ENCODE peak calls at places on chromosomes 4 and X, in ten cellular contexts. One of them, this sample, is unnamed.

GRCh38 chr4:73661646-73662119 is 41.4 kb upstream of the RASSF6 start:
- DNase-seq in psoas muscle: no peak
- DNase-seq in CD8-positive, alpha-beta T cell: no peak
- DNase-seq in retinal pigment epithelial cell: no peak
- DNase-seq in fibroblast of mammary gland: peak
- DNase-seq in LNCaP clone FGC: no peak
- DNase-seq in astrocyte of the spinal cord: peak
- DNase-seq in brain microvascular endothelial cell: peak
- DNase-seq in left ventricle myocardium inferior: no peak
- DNase-seq in tibial nerve: no peak
- DNase-seq in this sample: peak

GRCh38 chr4:84738622-84739021 is 155.7 kb downstream of the CDS1 start:
- DNase-seq in psoas muscle: no peak
- DNase-seq in CD8-positive, alpha-beta T cell: no peak
- DNase-seq in retinal pigment epithelial cell: no peak
- DNase-seq in fibroblast of mammary gland: no peak
- DNase-seq in LNCaP clone FGC: no peak
- DNase-seq in astrocyte of the spinal cord: no peak
- DNase-seq in brain microvascular endothelial cell: no peak
- DNase-seq in left ventricle myocardium inferior: no peak
- DNase-seq in tibial nerve: no peak
- DNase-seq in this sample: no peak

GRCh38 chr4:37994569-37994968 is 34.4 kb downstream of the PTTG2 start:
- DNase-seq in psoas muscle: no peak
- DNase-seq in CD8-positive, alpha-beta T cell: no peak
- DNase-seq in retinal pigment epithelial cell: peak
- DNase-seq in fibroblast of mammary gland: no peak
- DNase-seq in LNCaP clone FGC: no peak
- DNase-seq in astrocyte of the spinal cord: no peak
- DNase-seq in brain microvascular endothelial cell: no peak
- DNase-seq in left ventricle myocardium inferior: no peak
- DNase-seq in tibial nerve: no peak
- DNase-seq in this sample: no peak

GRCh38 chr4:140743194-140743931 is 12.8 kb downstream of the TBC1D9 start:
- DNase-seq in psoas muscle: no peak
- DNase-seq in CD8-positive, alpha-beta T cell: no peak
- DNase-seq in retinal pigment epithelial cell: no peak
- DNase-seq in fibroblast of mammary gland: peak
- DNase-seq in LNCaP clone FGC: no peak
- DNase-seq in astrocyte of the spinal cord: peak
- DNase-seq in brain microvascular endothelial cell: no peak
- DNase-seq in left ventricle myocardium inferior: no peak
- DNase-seq in tibial nerve: no peak
- DNase-seq in this sample: peak

GRCh38 chr4:11039494-11040142 is 355.1 kb upstream of the CLNK start:
- DNase-seq in psoas muscle: no peak
- DNase-seq in CD8-positive, alpha-beta T cell: no peak
- DNase-seq in retinal pigment epithelial cell: no peak
- DNase-seq in fibroblast of mammary gland: no peak
- DNase-seq in LNCaP clone FGC: no peak
- DNase-seq in astrocyte of the spinal cord: no peak
- DNase-seq in brain microvascular endothelial cell: no peak
- DNase-seq in left ventricle myocardium inferior: no peak
- DNase-seq in tibial nerve: no peak
- DNase-seq in this sample: no peak

GRCh38 chr4:91116861-91117260 is 989.7 kb downstream of the CCSER1 start:
- DNase-seq in psoas muscle: no peak
- DNase-seq in CD8-positive, alpha-beta T cell: no peak
- DNase-seq in retinal pigment epithelial cell: no peak
- DNase-seq in fibroblast of mammary gland: peak
- DNase-seq in LNCaP clone FGC: no peak
- DNase-seq in astrocyte of the spinal cord: peak
- DNase-seq in brain microvascular endothelial cell: no peak
- DNase-seq in left ventricle myocardium inferior: no peak
- DNase-seq in tibial nerve: no peak
- DNase-seq in this sample: no peak

GRCh38 chr4:177696438-177696966 is 254.3 kb upstream of the AGA start:
- DNase-seq in psoas muscle: no peak
- DNase-seq in CD8-positive, alpha-beta T cell: no peak
- DNase-seq in retinal pigment epithelial cell: no peak
- DNase-seq in fibroblast of mammary gland: peak
- DNase-seq in LNCaP clone FGC: no peak
- DNase-seq in astrocyte of the spinal cord: no peak
- DNase-seq in brain microvascular endothelial cell: no peak
- DNase-seq in left ventricle myocardium inferior: no peak
- DNase-seq in tibial nerve: no peak
- DNase-seq in this sample: no peak

GRCh38 chrX:38634665-38635064 is 73.3 kb downstream of the TSPAN7 start:
- DNase-seq in psoas muscle: no peak
- DNase-seq in CD8-positive, alpha-beta T cell: no peak
- DNase-seq in retinal pigment epithelial cell: no peak
- DNase-seq in fibroblast of mammary gland: no peak
- DNase-seq in LNCaP clone FGC: no peak
- DNase-seq in astrocyte of the spinal cord: no peak
- DNase-seq in brain microvascular endothelial cell: no peak
- DNase-seq in left ventricle myocardium inferior: no peak
- DNase-seq in tibial nerve: no peak
- DNase-seq in this sample: no peak

GRCh38 chrX:69179380-69179911 is 14.2 kb upstream of the PJA1 start:
- DNase-seq in psoas muscle: no peak
- DNase-seq in CD8-positive, alpha-beta T cell: no peak
- DNase-seq in retinal pigment epithelial cell: no peak
- DNase-seq in fibroblast of mammary gland: peak
- DNase-seq in LNCaP clone FGC: no peak
- DNase-seq in astrocyte of the spinal cord: peak
- DNase-seq in brain microvascular endothelial cell: no peak
- DNase-seq in left ventricle myocardium inferior: no peak
- DNase-seq in tibial nerve: no peak
- DNase-seq in this sample: no peak

GRCh38 chr4:101256222-101256621 is 91.1 kb downstream of the PPP3CA start:
- DNase-seq in psoas muscle: no peak
- DNase-seq in CD8-positive, alpha-beta T cell: no peak
- DNase-seq in retinal pigment epithelial cell: no peak
- DNase-seq in fibroblast of mammary gland: no peak
- DNase-seq in LNCaP clone FGC: peak
- DNase-seq in astrocyte of the spinal cord: no peak
- DNase-seq in brain microvascular endothelial cell: no peak
- DNase-seq in left ventricle myocardium inferior: no peak
- DNase-seq in tibial nerve: no peak
- DNase-seq in this sample: no peak

GRCh38 chr4:75698162-75698962 is 25.2 kb upstream of the G3BP2 start:
- DNase-seq in psoas muscle: no peak
- DNase-seq in CD8-positive, alpha-beta T cell: peak
- DNase-seq in retinal pigment epithelial cell: no peak
- DNase-seq in fibroblast of mammary gland: no peak
- DNase-seq in LNCaP clone FGC: no peak
- DNase-seq in astrocyte of the spinal cord: no peak
- DNase-seq in brain microvascular endothelial cell: no peak
- DNase-seq in left ventricle myocardium inferior: no peak
- DNase-seq in tibial nerve: no peak
- DNase-seq in this sample: no peak

GRCh38 chr4:110022457-110022856 is 109.8 kb downstream of the EGF start:
- DNase-seq in psoas muscle: no peak
- DNase-seq in CD8-positive, alpha-beta T cell: no peak
- DNase-seq in retinal pigment epithelial cell: no peak
- DNase-seq in fibroblast of mammary gland: no peak
- DNase-seq in LNCaP clone FGC: no peak
- DNase-seq in astrocyte of the spinal cord: no peak
- DNase-seq in brain microvascular endothelial cell: no peak
- DNase-seq in left ventricle myocardium inferior: no peak
- DNase-seq in tibial nerve: no peak
- DNase-seq in this sample: no peak

GRCh38 chrX:11305641-11306040 is 12.4 kb downstream of the AMELX start:
- DNase-seq in psoas muscle: no peak
- DNase-seq in CD8-positive, alpha-beta T cell: no peak
- DNase-seq in retinal pigment epithelial cell: no peak
- DNase-seq in fibroblast of mammary gland: no peak
- DNase-seq in LNCaP clone FGC: no peak
- DNase-seq in astrocyte of the spinal cord: no peak
- DNase-seq in brain microvascular endothelial cell: no peak
- DNase-seq in left ventricle myocardium inferior: no peak
- DNase-seq in tibial nerve: no peak
- DNase-seq in this sample: no peak

DNA sequence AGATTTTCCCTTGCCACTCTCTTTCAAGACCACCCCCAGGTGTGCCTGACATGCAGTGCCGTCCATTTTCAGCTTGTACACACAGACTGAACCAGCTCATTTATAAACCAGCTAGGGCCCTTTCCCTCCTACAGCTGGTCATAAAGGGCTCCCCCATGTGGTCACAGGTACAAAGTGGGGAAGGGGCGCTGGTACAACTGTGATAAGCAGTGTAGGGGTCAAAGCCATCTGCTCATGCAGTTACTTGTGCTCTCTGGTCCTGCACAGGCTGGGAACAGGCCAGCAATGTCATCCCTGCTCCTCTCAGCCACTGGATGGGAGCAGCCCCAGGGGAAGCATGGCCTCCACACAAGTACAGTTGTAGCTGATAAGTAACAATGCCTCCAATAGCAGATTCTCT is 20.6 kb downstream of the GABRQ start:
- DNase-seq in psoas muscle: no peak
- DNase-seq in CD8-positive, alpha-beta T cell: no peak
- DNase-seq in retinal pigment epithelial cell: no peak
- DNase-seq in fibroblast of mammary gland: no peak
- DNase-seq in LNCaP clone FGC: no peak
- DNase-seq in astrocyte of the spinal cord: no peak
- DNase-seq in brain microvascular endothelial cell: no peak
- DNase-seq in left ventricle myocardium inferior: no peak
- DNase-seq in tibial nerve: no peak
- DNase-seq in this sample: no peak
- TF ChIP-seq CTCF in psoas muscle: no peak
- TF ChIP-seq CTCF in CD8-positive, alpha-beta T cell: no peak
- TF ChIP-seq CTCF in retinal pigment epithelial cell: peak
- TF ChIP-seq CTCF in fibroblast of mammary gland: no peak
- TF ChIP-seq CTCF in LNCaP clone FGC: no peak
- TF ChIP-seq CTCF in astrocyte of the spinal cord: no peak
- TF ChIP-seq CTCF in brain microvascular endothelial cell: peak
- TF ChIP-seq CTCF in left ventricle myocardium inferior: no peak
- TF ChIP-seq CTCF in tibial nerve: no peak
- TF ChIP-seq CTCF in this sample: no peak

DNA sequence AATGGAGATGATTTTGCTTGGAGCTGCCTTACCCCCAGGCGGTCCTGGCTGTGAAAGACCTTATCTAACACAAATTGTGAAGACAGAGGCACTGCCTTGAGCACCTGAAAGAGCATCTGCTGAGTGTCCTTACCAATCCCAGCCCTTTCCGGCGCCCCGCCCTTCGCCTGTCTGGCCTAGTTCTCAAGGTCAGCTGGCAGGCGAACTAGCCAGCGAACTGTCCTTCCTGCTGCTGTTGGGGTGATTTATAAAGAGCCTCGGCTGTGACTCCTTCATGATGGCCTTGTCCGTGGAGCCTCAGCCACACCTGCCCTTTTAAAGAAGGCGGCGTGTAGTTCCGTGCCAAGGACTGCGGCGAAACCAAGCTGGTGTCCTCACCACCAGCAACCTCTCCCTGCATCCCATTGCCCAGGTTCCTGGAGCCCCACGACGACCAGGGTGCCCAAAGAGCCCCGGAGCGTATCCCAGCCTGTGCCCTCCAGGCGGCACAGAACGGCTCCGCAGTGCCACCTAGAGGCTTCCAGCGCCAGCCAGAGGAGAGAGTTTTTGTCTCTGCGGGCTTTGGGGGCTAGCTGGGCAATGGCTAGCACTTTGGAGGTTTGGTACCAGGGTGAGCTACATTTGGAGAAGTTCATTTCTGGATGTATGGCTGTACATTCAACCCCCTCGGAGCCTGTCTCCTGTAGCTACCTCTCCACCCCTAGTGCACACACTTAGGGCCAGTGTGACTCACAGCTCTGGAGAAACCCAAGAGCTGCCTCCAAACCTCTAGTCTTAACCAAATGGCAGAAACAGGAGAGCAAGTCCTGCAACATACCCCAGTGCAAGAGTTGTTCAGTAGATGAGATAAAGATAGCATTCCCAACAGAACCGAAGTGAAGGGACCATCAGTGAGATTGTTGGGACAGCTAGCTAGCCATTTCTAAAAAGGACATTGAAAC is 36.8 kb upstream of the VMA21 start:
- DNase-seq in psoas muscle: peak
- DNase-seq in CD8-positive, alpha-beta T cell: peak
- DNase-seq in retinal pigment epithelial cell: no peak
- DNase-seq in fibroblast of mammary gland: no peak
- DNase-seq in LNCaP clone FGC: no peak
- DNase-seq in astrocyte of the spinal cord: no peak
- DNase-seq in brain microvascular endothelial cell: no peak
- DNase-seq in left ventricle myocardium inferior: no peak
- DNase-seq in tibial nerve: no peak
- DNase-seq in this sample: peak
- H3K4me3 ChIP-seq in psoas muscle: no peak
- H3K4me3 ChIP-seq in CD8-positive, alpha-beta T cell: no peak
- H3K4me3 ChIP-seq in retinal pigment epithelial cell: peak
- H3K4me3 ChIP-seq in fibroblast of mammary gland: no peak
- H3K4me3 ChIP-seq in LNCaP clone FGC: no peak
- H3K4me3 ChIP-seq in astrocyte of the spinal cord: no peak
- H3K4me3 ChIP-seq in brain microvascular endothelial cell: no peak
- H3K4me3 ChIP-seq in left ventricle myocardium inferior: peak
- H3K4me3 ChIP-seq in tibial nerve: no peak
- H3K4me3 ChIP-seq in this sample: no peak

DNA sequence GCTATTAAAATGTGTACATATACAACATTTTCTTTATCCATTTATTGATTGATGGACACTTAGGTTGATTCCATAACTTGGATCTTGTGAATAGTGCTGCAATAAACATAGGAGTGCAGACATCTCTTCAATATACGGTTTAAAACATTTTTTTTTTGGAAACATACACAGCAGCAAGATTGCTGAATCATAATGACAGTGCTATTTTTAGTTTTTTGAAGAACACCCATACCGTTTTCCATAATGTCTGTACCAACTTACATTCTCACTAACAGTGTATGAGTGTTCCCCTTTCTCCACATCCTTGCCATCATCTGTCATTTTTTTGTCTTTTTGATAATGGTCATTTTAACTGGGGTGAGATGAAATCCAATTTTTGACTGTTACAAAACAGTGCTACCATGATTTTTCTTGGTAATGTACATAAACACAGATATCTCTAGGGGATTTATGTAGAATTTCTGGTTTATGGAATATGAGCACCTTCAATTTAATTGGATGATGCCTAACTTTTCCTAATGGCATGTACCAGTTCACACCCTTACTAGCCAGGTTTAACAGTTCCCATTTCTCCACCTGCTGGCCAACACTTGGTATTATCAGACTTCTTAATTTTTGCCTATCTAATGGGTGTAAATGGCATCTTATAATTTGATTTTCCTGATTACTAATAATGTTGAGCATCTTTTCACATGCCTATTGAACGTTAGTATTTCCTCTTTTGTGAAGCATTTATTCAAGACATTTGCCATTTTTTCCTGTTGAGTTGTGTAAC is 21.0 kb upstream of the TMSB15B start:
- DNase-seq in psoas muscle: no peak
- DNase-seq in CD8-positive, alpha-beta T cell: no peak
- DNase-seq in retinal pigment epithelial cell: peak
- DNase-seq in fibroblast of mammary gland: peak
- DNase-seq in LNCaP clone FGC: no peak
- DNase-seq in astrocyte of the spinal cord: peak
- DNase-seq in brain microvascular endothelial cell: no peak
- DNase-seq in left ventricle myocardium inferior: no peak
- DNase-seq in tibial nerve: no peak
- DNase-seq in this sample: peak
- TF ChIP-seq CTCF in psoas muscle: peak
- TF ChIP-seq CTCF in CD8-positive, alpha-beta T cell: peak
- TF ChIP-seq CTCF in retinal pigment epithelial cell: peak
- TF ChIP-seq CTCF in fibroblast of mammary gland: peak
- TF ChIP-seq CTCF in LNCaP clone FGC: peak
- TF ChIP-seq CTCF in astrocyte of the spinal cord: peak
- TF ChIP-seq CTCF in brain microvascular endothelial cell: peak
- TF ChIP-seq CTCF in left ventricle myocardium inferior: peak
- TF ChIP-seq CTCF in tibial nerve: peak
- TF ChIP-seq CTCF in this sample: peak

GRCh38 chr4:143559757-143560147 is 46.2 kb downstream of the SMARCA5 start:
- DNase-seq in psoas muscle: no peak
- DNase-seq in CD8-positive, alpha-beta T cell: peak
- DNase-seq in retinal pigment epithelial cell: no peak
- DNase-seq in fibroblast of mammary gland: peak
- DNase-seq in LNCaP clone FGC: no peak
- DNase-seq in astrocyte of the spinal cord: no peak
- DNase-seq in brain microvascular endothelial cell: no peak
- DNase-seq in left ventricle myocardium inferior: no peak
- DNase-seq in tibial nerve: no peak
- DNase-seq in this sample: no peak
- H3K4me3 ChIP-seq in psoas muscle: peak
- H3K4me3 ChIP-seq in CD8-positive, alpha-beta T cell: peak
- H3K4me3 ChIP-seq in retinal pigment epithelial cell: peak
- H3K4me3 ChIP-seq in fibroblast of mammary gland: peak
- H3K4me3 ChIP-seq in LNCaP clone FGC: no peak
- H3K4me3 ChIP-seq in astrocyte of the spinal cord: peak
- H3K4me3 ChIP-seq in brain microvascular endothelial cell: peak
- H3K4me3 ChIP-seq in left ventricle myocardium inferior: peak
- H3K4me3 ChIP-seq in tibial nerve: peak
- H3K4me3 ChIP-seq in this sample: peak